ENCODE peak calls at places on chromosome 5, in nine cellular contexts. X, P, M, O, L, R, Y, B and Z are unnamed samples.

GRCh38 chr5:154723740-154724505 is 31.3 kb upstream of the LARP1 start:
- DNase-seq in X (no peak), P (no peak), M (peak; percentile 63), O (no peak), L (no peak), R (no peak), Y (no peak), B (no peak), Z (peak; percentile 94)

GRCh38 chr5:78544531-78545200 is 103.9 kb downstream of the LHFPL2 start:
- DNase-seq in X (no peak), P (no peak), M (no peak), O (no peak), L (no peak), R (no peak), Y (peak; percentile 41), B (no peak), Z (no peak)

GRCh38 chr5:158776681-158777080 is 323.0 kb downstream of the EBF1 start:
- DNase-seq in X (no peak), P (no peak), M (no peak), O (no peak), L (no peak), R (no peak), Y (no peak), B (no peak), Z (no peak)

GRCh38 chr5:112546946-112547647 is 128.0 kb upstream of the EPB41L4A start:
- DNase-seq in X (no peak), P (no peak), M (no peak), O (no peak), L (no peak), R (no peak), Y (no peak), B (no peak), Z (no peak)

GRCh38 chr5:33180900-33181299 is 259.9 kb upstream of the TARS1 start:
- DNase-seq in X (no peak), P (no peak), M (no peak), O (peak; percentile 24), L (no peak), R (no peak), Y (no peak), B (peak; percentile 28), Z (no peak)

GRCh38 chr5:169226904-169227303 is 74.0 kb downstream of the SLIT3 start:
- DNase-seq in X (no peak), P (no peak), M (no peak), O (no peak), L (no peak), R (no peak), Y (no peak), B (no peak), Z (no peak)

GRCh38 chr5:135593886-135594285 is 15.1 kb upstream of the CXCL14 start:
- DNase-seq in X (no peak), P (no peak), M (no peak), O (no peak), L (no peak), R (no peak), Y (no peak), B (no peak), Z (no peak)

GRCh38 chr5:135133181-135133580 is 99.2 kb upstream of the PITX1 start:
- DNase-seq in X (no peak), P (no peak), M (no peak), O (no peak), L (no peak), R (no peak), Y (no peak), B (no peak), Z (no peak)

GRCh38 chr5:150486402-150487198 is 21.3 kb upstream of the NDST1 start:
- DNase-seq in X (peak; percentile 79), P (peak; percentile 86), M (peak; percentile 90), O (peak; percentile 68), L (peak; percentile 85), R (peak; percentile 56), Y (peak; percentile 30), B (peak; percentile 46), Z (no peak)

GRCh38 chr5:34497031-34497808 is 158.9 kb upstream of the RAI14 start:
- DNase-seq in X (no peak), P (peak; percentile 25), M (no peak), O (no peak), L (peak; percentile 91), R (no peak), Y (no peak), B (no peak), Z (no peak)

GRCh38 chr5:174947548-174947947 is 223.2 kb downstream of the MSX2 start:
- DNase-seq in X (no peak), P (no peak), M (no peak), O (no peak), L (no peak), R (no peak), Y (no peak), B (no peak), Z (no peak)

GRCh38 chr5:69450116-69450515 is 35.2 kb downstream of the MARVELD2 start:
- DNase-seq in X (no peak), P (no peak), M (no peak), O (peak; percentile 97), L (no peak), R (no peak), Y (no peak), B (peak; percentile 42), Z (no peak)

GRCh38 chr5:1002836-1003235 is 5.8 kb upstream of the NKD2 start:
- DNase-seq in X (peak; percentile 4), P (no peak), M (no peak), O (no peak), L (peak; percentile 33), R (no peak), Y (peak; percentile 10), B (no peak), Z (no peak)

DNA sequence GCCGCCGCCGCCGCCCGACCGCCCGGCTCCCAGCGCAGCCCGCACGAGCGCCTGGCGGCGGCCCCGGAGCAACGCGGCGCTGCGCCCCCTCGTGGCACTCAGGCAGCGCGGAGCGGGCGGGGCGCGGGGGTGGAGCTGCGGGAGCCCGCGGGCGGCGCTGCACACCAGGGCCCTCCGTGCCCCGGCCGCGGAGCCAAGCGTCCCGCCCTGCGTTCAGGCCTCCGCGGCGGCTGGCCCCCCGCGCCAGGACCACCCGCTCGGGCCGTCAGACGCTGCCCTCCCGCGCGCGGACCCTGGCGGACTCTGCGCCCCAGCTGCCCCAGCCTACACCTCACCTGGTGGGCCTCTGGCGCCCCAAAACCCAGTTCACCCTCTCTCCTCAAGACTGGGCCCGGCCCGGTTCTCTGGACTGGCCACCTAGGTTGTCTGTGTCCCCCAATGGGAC is at the start of gene RASGEF1C:
- DNase-seq in X (peak; percentile 71), P (peak; percentile 64), M (peak; percentile 91), O (peak; percentile 33), L (no peak), R (no peak), Y (no peak), B (peak; percentile 19), Z (peak; percentile 60)
- H3K4me3 ChIP-seq in X (peak within 1 kb of the TSS; percentile 47), P (no peak within 1 kb of the TSS), M (no peak within 1 kb of the TSS), O (peak within 1 kb of the TSS; percentile 34), L (peak within 1 kb of the TSS; percentile 29), R (no peak within 1 kb of the TSS), Y (no peak within 1 kb of the TSS), B (peak within 1 kb of the TSS; percentile 60), Z (no peak within 1 kb of the TSS)

DNA sequence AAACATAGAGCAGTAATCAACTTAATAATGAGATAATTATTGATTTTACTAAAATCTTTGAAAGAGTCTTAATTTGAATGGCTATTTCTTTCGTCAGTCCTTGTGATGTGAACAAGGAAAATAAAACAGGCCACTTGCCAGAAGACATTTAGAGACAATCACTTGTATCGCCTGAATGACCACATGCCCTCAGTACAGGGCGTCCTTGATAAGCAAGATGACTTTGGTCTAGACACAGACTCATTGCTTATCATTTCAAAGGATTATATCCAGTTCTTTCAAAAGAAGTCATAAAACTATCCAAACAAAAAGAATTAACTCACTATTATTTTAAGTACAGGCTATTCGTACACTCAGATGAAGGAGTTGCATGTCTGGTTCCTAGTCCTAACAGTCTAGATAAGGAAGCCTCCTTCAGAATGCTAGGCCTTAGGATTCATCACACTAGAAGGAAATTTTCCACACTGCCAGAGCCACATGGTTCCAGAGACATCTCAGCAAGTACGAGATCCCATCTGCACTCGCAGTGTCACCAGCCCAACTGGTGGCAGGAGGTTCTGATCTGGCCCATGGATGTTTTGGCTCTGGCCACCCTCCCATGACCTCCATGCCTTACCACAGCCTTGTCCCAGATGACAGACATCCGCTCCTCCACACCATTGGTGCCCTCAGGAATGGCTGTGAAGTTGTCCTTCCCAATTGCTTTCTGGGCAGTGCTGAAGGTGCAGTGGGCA is 109.6 kb downstream of the DPYSL3 start:
- DNase-seq in X (no peak), P (no peak), M (peak; percentile 60), O (no peak), L (no peak), R (no peak), Y (no peak), B (no peak), Z (peak; percentile 51)
- H3K4me1 ChIP-seq in X (peaks cover 5% of the 10 kb centered on the region), P (peaks cover 5% of the 10 kb centered on the region), M (peaks cover 33% of the 10 kb centered on the region), O (peaks cover 11% of the 10 kb centered on the region), L (peaks cover 7% of the 10 kb centered on the region), R (peaks cover 21% of the 10 kb centered on the region), Y (peaks cover 6% of the 10 kb centered on the region), B (peaks cover 24% of the 10 kb centered on the region), Z (no peaks in the 10 kb centered on the region)

GRCh38 chr5:31638748-31639418 is at the start of gene PDZD2:
- DNase-seq in X (peak; percentile 58), P (peak; percentile 71), M (peak; percentile 84), O (peak; percentile 62), L (peak; percentile 90), R (peak; percentile 74), Y (peak; percentile 51), B (peak; percentile 48), Z (peak; percentile 57)

GRCh38 chr5:31639488-31640011 is 619 bp downstream of the PDZD2 start:
- DNase-seq in X (no peak), P (no peak), M (no peak), O (no peak), L (no peak), R (no peak), Y (no peak), B (no peak), Z (no peak)

GRCh38 chr5:31638286-31638685 is 645 bp upstream of the PDZD2 start:
- DNase-seq in X (no peak), P (peak; percentile 15), M (no peak), O (no peak), L (peak; percentile 86), R (no peak), Y (no peak), B (no peak), Z (no peak)

GRCh38 chr5:31640024-31640423 is 1.1 kb downstream of the PDZD2 start:
- DNase-seq in X (no peak), P (no peak), M (no peak), O (no peak), L (no peak), R (no peak), Y (no peak), B (no peak), Z (no peak)

GRCh38 chr5:31637851-31638250 is 1.1 kb upstream of the PDZD2 start:
- DNase-seq in X (no peak), P (no peak), M (no peak), O (no peak), L (no peak), R (no peak), Y (no peak), B (no peak), Z (no peak)
- H3K4me3 ChIP-seq in X (no peak overlapping the region), P (no peak overlapping the region), M (no peak overlapping the region), O (no peak overlapping the region), L (no peak overlapping the region), R (no peak overlapping the region), Y (no peak overlapping the region), B (no peak overlapping the region), Z (no peak overlapping the region)

DNA sequence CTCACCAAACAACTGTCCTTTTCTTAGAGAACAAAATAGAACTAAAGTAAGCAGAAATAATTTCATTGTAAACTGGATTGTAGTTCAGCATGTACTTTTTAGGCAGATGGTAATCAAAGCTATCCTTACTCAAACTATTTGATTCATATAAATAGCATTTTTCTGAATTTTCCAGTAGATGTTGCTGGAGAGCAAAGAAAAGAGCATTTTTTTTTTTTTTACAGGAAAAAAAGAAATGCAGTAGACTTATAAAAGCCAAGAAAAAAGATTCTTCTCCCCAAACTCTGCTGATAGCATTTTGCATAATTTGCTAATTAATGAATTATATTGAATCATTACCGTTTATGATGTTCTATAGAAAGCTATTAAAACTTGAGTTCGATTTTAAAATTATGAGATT is 715.3 kb upstream of the WWC1 start:
- DNase-seq in X (no peak), P (no peak), M (no peak), O (no peak), L (no peak), R (no peak), Y (no peak), B (no peak), Z (no peak)
- H3K4me1 ChIP-seq in X (no peaks in the 10 kb centered on the region), P (peaks cover 12% of the 10 kb centered on the region), M (no peaks in the 10 kb centered on the region), O (peaks cover 10% of the 10 kb centered on the region), L (no peaks in the 10 kb centered on the region), R (no peaks in the 10 kb centered on the region), Y (no peaks in the 10 kb centered on the region), B (no peaks in the 10 kb centered on the region), Z (no peaks in the 10 kb centered on the region)